ENCODE peak calls at places on chromosome X, in four cellular contexts. F is A549, A is WTC11, O is K562. W is an unnamed sample.

GRCh38 chrX:23373129-23373804 is 38.6 kb downstream of the PTCHD1 start:
- DNase-seq in A (no peak), F (peak; percentile 3), O (no peak), W (no peak)

GRCh38 chrX:69060631-69061408 is 104.4 kb downstream of the PJA1 start:
- DNase-seq in O (no peak), F (peak; percentile 23), A (peak; percentile 37), W (peak; percentile 21)

GRCh38 chrX:85590638-85591037 is 211.2 kb upstream of the POF1B start:
- DNase-seq in F (no peak), A (no peak), O (no peak), W (no peak)

GRCh38 chrX:152658302-152658701 is 20.6 kb downstream of the GABRQ start:
- DNase-seq in A (peak; percentile 38), F (no peak), O (peak; percentile 15), W (no peak)

GRCh38 chrX:1393871-1394615 is 2.1 kb upstream of the SLC25A6 start:
- DNase-seq in O (no peak), A (no peak), F (no peak), W (no peak)

GRCh38 chrX:1249101-1249887 is 19.3 kb upstream of the CSF2RA start:
- DNase-seq in A (peak; percentile 68), F (peak; percentile 60), O (no peak), W (peak; percentile 13)

GRCh38 chrX:106581856-106582255 is 29.9 kb upstream of the RADX start:
- DNase-seq in O (no peak), A (no peak), F (no peak), W (no peak)

GRCh38 chrX:138875472-138875871 is 164.0 kb upstream of the FGF13 start:
- DNase-seq in A (no peak), F (no peak), O (no peak), W (no peak)

GRCh38 chrX:74246524-74246923 is 57.5 kb upstream of the ZCCHC13 start:
- DNase-seq in F (peak; percentile 16), O (no peak), A (no peak), W (no peak)

GRCh38 chrX:49106930-49107329 is 16.6 kb downstream of the GPKOW start:
- DNase-seq in F (peak; percentile 62), O (no peak), A (peak; percentile 16), W (peak; percentile 54)

GRCh38 chrX:23908219-23909003 is 605 bp downstream of the CXorf58 start:
- DNase-seq in F (no peak), A (peak; percentile 12), O (no peak), W (no peak)

GRCh38 chrX:40418413-40419195 is 162.2 kb upstream of the ATP6AP2 start:
- DNase-seq in O (no peak), A (no peak), F (no peak), W (no peak)

GRCh38 chrX:15946783-15947550 is 92.4 kb upstream of the AP1S2 start:
- DNase-seq in O (no peak), F (peak; percentile 3), A (no peak), W (no peak)

GRCh38 chrX:66022742-66023725 is 16.8 kb downstream of the VSIG4 start:
- DNase-seq in O (peak; percentile 46), F (peak; percentile 7), A (no peak), W (no peak)

GRCh38 chrX:29652484-29652883 is 562.9 kb upstream of the MAGEB2 start:
- DNase-seq in A (no peak), F (no peak), O (no peak), W (no peak)

GRCh38 chrX:13903405-13903804 is 86.5 kb upstream of the GPM6B start:
- DNase-seq in F (no peak), O (no peak), A (no peak), W (no peak)

GRCh38 chrX:71492086-71493065 is 40.5 kb upstream of the OGT start:
- DNase-seq in A (no peak), O (no peak), F (peak; percentile 50), W (no peak)

GRCh38 chrX:98490670-98491069 is 1607.0 kb downstream of the RPA4 start:
- DNase-seq in F (no peak), O (no peak), A (no peak), W (no peak)

GRCh38 chrX:119410027-119410819 is 11.1 kb downstream of the SLC25A43 start:
- DNase-seq in O (no peak), F (peak; percentile 90), A (no peak), W (peak; percentile 57)

GRCh38 chrX:118346258-118347094 is 570 bp downstream of the WDR44 start:
- DNase-seq in O (peak; percentile 46), A (peak; percentile 18), F (peak; percentile 46), W (peak; percentile 7)

GRCh38 chrX:103878466-103879151 is 46.6 kb upstream of the RAB9B start:
- DNase-seq in O (no peak), F (peak; percentile 22), A (no peak), W (peak; percentile 0)

GRCh38 chrX:43898406-43898805 is 16.2 kb upstream of the MAOB start:
- DNase-seq in O (no peak), A (no peak), F (peak; percentile 5), W (no peak)

GRCh38 chrX:64885850-64886249 is 90.4 kb downstream of the ZC4H2 start:
- DNase-seq in F (peak; percentile 12), A (peak; percentile 34), O (peak; percentile 31), W (no peak)
- TF ChIP-seq HMGXB4 in F (no peak), A (no peak), O (no peak), W (no peak)

GRCh38 chrX:154012336-154012991 is 7.2 kb downstream of the IRAK1 start:
- DNase-seq in A (no peak), O (no peak), F (no peak), W (peak; percentile 72)
- TF ChIP-seq HMGXB4 in A (no peak), O (no peak), F (no peak), W (no peak)

GRCh38 chrX:150017868-150018267 is 79.6 kb upstream of the EOLA2 start:
- DNase-seq in F (no peak), O (no peak), A (no peak), W (no peak)

GRCh38 chrX:150018931-150019331 is 80.6 kb upstream of the EOLA2 start:
- DNase-seq in O (no peak), A (no peak), F (no peak), W (peak; percentile 15)
- TF ChIP-seq HMGXB4 in O (no peak), A (no peak), F (no peak), W (no peak)

DNA sequence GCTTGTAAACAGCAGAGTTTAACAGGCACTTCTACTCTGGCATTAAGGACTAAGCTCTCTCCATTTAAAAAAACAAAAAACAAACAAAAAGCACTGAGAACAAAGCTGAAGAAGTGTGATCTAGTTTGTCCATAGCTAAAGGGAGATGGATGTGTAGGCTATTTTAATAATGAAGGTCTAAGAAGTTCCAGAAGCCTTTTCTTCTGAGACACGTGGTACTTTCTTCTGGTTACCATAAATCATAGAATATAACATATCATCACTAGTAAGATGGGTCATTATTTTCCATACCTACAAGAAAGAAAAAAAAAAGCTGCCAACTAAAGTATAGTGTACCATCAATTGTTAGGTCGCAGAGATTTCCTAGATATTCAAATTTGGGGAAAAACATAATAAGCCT is 722 bp upstream of the NBDY start:
- DNase-seq in O (no peak), A (no peak), F (peak; percentile 22), W (no peak)
- TF ChIP-seq HMGXB4 in O (no peak), A (no peak), F (no peak), W (no peak)

GRCh38 chrX:20352504-20352903 is 85.8 kb upstream of the RPS6KA3 start:
- DNase-seq in A (no peak), F (no peak), O (no peak), W (no peak)

GRCh38 chrX:20355187-20355586 is 88.5 kb upstream of the RPS6KA3 start:
- DNase-seq in A (no peak), F (no peak), O (no peak), W (no peak)

GRCh38 chrX:20354505-20354904 is 87.8 kb upstream of the RPS6KA3 start:
- DNase-seq in A (no peak), F (no peak), O (no peak), W (no peak)

GRCh38 chrX:20350598-20350997 is 83.9 kb upstream of the RPS6KA3 start:
- DNase-seq in O (no peak), F (no peak), A (no peak), W (no peak)

GRCh38 chrX:20352935-20353336 is 86.2 kb upstream of the RPS6KA3 start:
- DNase-seq in O (no peak), A (no peak), F (no peak), W (no peak)
- TF ChIP-seq HMGXB4 in O (no peak), A (no peak), F (no peak), W (no peak)

GRCh38 chrX:108584617-108585211 is 145.1 kb downstream of the COL4A5 start:
- DNase-seq in O (peak; percentile 15), F (peak; percentile 23), A (peak; percentile 29), W (no peak)
- TF ChIP-seq HMGXB4 in O (no peak), F (no peak), A (no peak), W (no peak)

DNA sequence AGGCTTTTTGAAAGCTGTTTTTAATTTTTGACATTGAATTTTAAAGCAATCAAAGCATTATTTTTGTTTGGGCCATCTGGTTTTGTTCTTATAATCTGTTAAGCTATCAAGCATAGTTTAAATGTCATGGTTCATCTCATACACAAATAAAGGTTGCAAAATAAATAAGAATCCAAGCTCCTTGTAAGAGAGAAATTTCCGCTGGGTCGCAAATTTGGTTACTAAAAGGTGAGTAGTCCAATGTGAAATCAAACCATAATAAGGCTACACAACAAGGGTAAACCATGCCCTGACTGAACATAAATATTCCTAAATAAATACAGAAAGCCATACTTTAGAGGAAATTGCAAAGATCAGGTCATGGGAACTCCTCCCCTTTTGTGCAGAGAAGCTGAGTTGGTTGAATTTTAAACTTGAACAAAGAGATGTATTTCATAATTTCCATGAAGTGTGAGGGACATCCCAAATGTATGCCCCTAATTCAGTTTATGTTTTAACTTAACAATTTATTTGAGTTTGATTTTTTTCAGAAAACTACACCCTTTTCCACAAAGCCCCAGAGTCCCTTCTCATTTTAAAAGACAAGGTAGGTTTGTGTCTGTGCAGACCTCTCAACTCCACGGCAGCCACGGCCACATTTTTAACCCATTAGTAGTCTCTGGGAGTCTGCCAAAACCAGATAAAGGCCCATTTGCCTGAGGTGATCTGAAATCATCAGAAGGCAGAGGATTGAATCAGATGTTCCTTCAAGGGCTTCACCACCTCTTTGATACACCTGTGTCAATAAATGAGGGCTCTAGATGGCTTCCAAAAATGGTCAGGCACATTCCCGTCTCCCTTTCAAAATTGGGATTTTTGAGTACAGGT is 85.2 kb downstream of the PLAC1 start:
- DNase-seq in A (no peak), F (peak; percentile 80), O (no peak), W (no peak)
- TF ChIP-seq HMGXB4 in A (no peak), F (no peak), O (no peak), W (no peak)